ENCODE peak calls at places on chromosomes 12 and 14, in ten cellular contexts. One of them, this sample, is unnamed.

GRCh38 chr12:66453837-66454236 is 151.5 kb downstream of the HELB start:
- DNase-seq in globus pallidus: no peak
- DNase-seq in RWPE1: no peak
- DNase-seq in HuH-7: no peak
- DNase-seq in activated T-cell treated with anti-CD3 and anti-CD28 coated beads, Interleukin-2, amount 50 U/mL, for 72 hours: no peak
- DNase-seq in smooth muscle cell of the brain vasculature: no peak
- DNase-seq in CD4-positive, alpha-beta T cell: no peak
- DNase-seq in NCI-H1105: no peak
- DNase-seq in lower leg skin: no peak
- DNase-seq in activated naive CD4-positive, alpha-beta T cell treated with Interleukin-2 at 50 U/mL for 16 hours: no peak
- DNase-seq in this sample: no peak

GRCh38 chr12:84727964-84728363 is 184.6 kb downstream of the SLC6A15 start:
- DNase-seq in globus pallidus: no peak
- DNase-seq in RWPE1: peak
- DNase-seq in HuH-7: peak
- DNase-seq in activated T-cell treated with anti-CD3 and anti-CD28 coated beads, Interleukin-2, amount 50 U/mL, for 72 hours: no peak
- DNase-seq in smooth muscle cell of the brain vasculature: no peak
- DNase-seq in CD4-positive, alpha-beta T cell: no peak
- DNase-seq in NCI-H1105: no peak
- DNase-seq in lower leg skin: no peak
- DNase-seq in activated naive CD4-positive, alpha-beta T cell treated with Interleukin-2 at 50 U/mL for 16 hours: no peak
- DNase-seq in this sample: no peak

GRCh38 chr12:92075425-92075891 is 70.2 kb downstream of the BTG1 start:
- DNase-seq in globus pallidus: no peak
- DNase-seq in RWPE1: no peak
- DNase-seq in HuH-7: no peak
- DNase-seq in activated T-cell treated with anti-CD3 and anti-CD28 coated beads, Interleukin-2, amount 50 U/mL, for 72 hours: no peak
- DNase-seq in smooth muscle cell of the brain vasculature: no peak
- DNase-seq in CD4-positive, alpha-beta T cell: no peak
- DNase-seq in NCI-H1105: no peak
- DNase-seq in lower leg skin: no peak
- DNase-seq in activated naive CD4-positive, alpha-beta T cell treated with Interleukin-2 at 50 U/mL for 16 hours: no peak
- DNase-seq in this sample: peak

GRCh38 chr12:126424696-126425095 is 1359.5 kb downstream of the AACS start:
- DNase-seq in globus pallidus: no peak
- DNase-seq in RWPE1: no peak
- DNase-seq in HuH-7: no peak
- DNase-seq in activated T-cell treated with anti-CD3 and anti-CD28 coated beads, Interleukin-2, amount 50 U/mL, for 72 hours: no peak
- DNase-seq in smooth muscle cell of the brain vasculature: no peak
- DNase-seq in CD4-positive, alpha-beta T cell: no peak
- DNase-seq in NCI-H1105: no peak
- DNase-seq in lower leg skin: no peak
- DNase-seq in activated naive CD4-positive, alpha-beta T cell treated with Interleukin-2 at 50 U/mL for 16 hours: no peak
- DNase-seq in this sample: no peak

GRCh38 chr12:112792306-112792705 is 758 bp downstream of the RPH3A start:
- DNase-seq in globus pallidus: no peak
- DNase-seq in RWPE1: no peak
- DNase-seq in HuH-7: no peak
- DNase-seq in activated T-cell treated with anti-CD3 and anti-CD28 coated beads, Interleukin-2, amount 50 U/mL, for 72 hours: no peak
- DNase-seq in smooth muscle cell of the brain vasculature: no peak
- DNase-seq in CD4-positive, alpha-beta T cell: no peak
- DNase-seq in NCI-H1105: peak
- DNase-seq in lower leg skin: no peak
- DNase-seq in activated naive CD4-positive, alpha-beta T cell treated with Interleukin-2 at 50 U/mL for 16 hours: no peak
- DNase-seq in this sample: no peak

GRCh38 chr14:68741839-68742470 is 50.9 kb downstream of the ZFP36L1 start:
- DNase-seq in globus pallidus: peak
- DNase-seq in RWPE1: no peak
- DNase-seq in HuH-7: no peak
- DNase-seq in activated T-cell treated with anti-CD3 and anti-CD28 coated beads, Interleukin-2, amount 50 U/mL, for 72 hours: no peak
- DNase-seq in smooth muscle cell of the brain vasculature: no peak
- DNase-seq in CD4-positive, alpha-beta T cell: no peak
- DNase-seq in NCI-H1105: no peak
- DNase-seq in lower leg skin: no peak
- DNase-seq in activated naive CD4-positive, alpha-beta T cell treated with Interleukin-2 at 50 U/mL for 16 hours: no peak
- DNase-seq in this sample: no peak

GRCh38 chr12:105671720-105672119 is 341.2 kb downstream of the C12orf75 start:
- DNase-seq in globus pallidus: no peak
- DNase-seq in RWPE1: no peak
- DNase-seq in HuH-7: no peak
- DNase-seq in activated T-cell treated with anti-CD3 and anti-CD28 coated beads, Interleukin-2, amount 50 U/mL, for 72 hours: no peak
- DNase-seq in smooth muscle cell of the brain vasculature: no peak
- DNase-seq in CD4-positive, alpha-beta T cell: no peak
- DNase-seq in NCI-H1105: no peak
- DNase-seq in lower leg skin: no peak
- DNase-seq in activated naive CD4-positive, alpha-beta T cell treated with Interleukin-2 at 50 U/mL for 16 hours: no peak
- DNase-seq in this sample: no peak

GRCh38 chr12:11901687-11902524 is 168.8 kb upstream of the BCL2L14 start:
- DNase-seq in globus pallidus: no peak
- DNase-seq in RWPE1: no peak
- DNase-seq in HuH-7: no peak
- DNase-seq in activated T-cell treated with anti-CD3 and anti-CD28 coated beads, Interleukin-2, amount 50 U/mL, for 72 hours: peak
- DNase-seq in smooth muscle cell of the brain vasculature: no peak
- DNase-seq in CD4-positive, alpha-beta T cell: no peak
- DNase-seq in NCI-H1105: no peak
- DNase-seq in lower leg skin: no peak
- DNase-seq in activated naive CD4-positive, alpha-beta T cell treated with Interleukin-2 at 50 U/mL for 16 hours: peak
- DNase-seq in this sample: no peak

GRCh38 chr14:105287249-105288102 is 13.3 kb downstream of the BRF1 start:
- DNase-seq in globus pallidus: no peak
- DNase-seq in RWPE1: no peak
- DNase-seq in HuH-7: no peak
- DNase-seq in activated T-cell treated with anti-CD3 and anti-CD28 coated beads, Interleukin-2, amount 50 U/mL, for 72 hours: no peak
- DNase-seq in smooth muscle cell of the brain vasculature: no peak
- DNase-seq in CD4-positive, alpha-beta T cell: no peak
- DNase-seq in NCI-H1105: no peak
- DNase-seq in lower leg skin: no peak
- DNase-seq in activated naive CD4-positive, alpha-beta T cell treated with Interleukin-2 at 50 U/mL for 16 hours: no peak
- DNase-seq in this sample: no peak

GRCh38 chr14:105145381-105146180 is 23.0 kb downstream of the JAG2 start:
- DNase-seq in globus pallidus: no peak
- DNase-seq in RWPE1: no peak
- DNase-seq in HuH-7: no peak
- DNase-seq in activated T-cell treated with anti-CD3 and anti-CD28 coated beads, Interleukin-2, amount 50 U/mL, for 72 hours: no peak
- DNase-seq in smooth muscle cell of the brain vasculature: no peak
- DNase-seq in CD4-positive, alpha-beta T cell: no peak
- DNase-seq in NCI-H1105: no peak
- DNase-seq in lower leg skin: peak
- DNase-seq in activated naive CD4-positive, alpha-beta T cell treated with Interleukin-2 at 50 U/mL for 16 hours: no peak
- DNase-seq in this sample: no peak

GRCh38 chr12:121712462-121713256 is at the start of gene TMEM120B:
- DNase-seq in globus pallidus: peak
- DNase-seq in RWPE1: peak
- DNase-seq in HuH-7: peak
- DNase-seq in activated T-cell treated with anti-CD3 and anti-CD28 coated beads, Interleukin-2, amount 50 U/mL, for 72 hours: peak
- DNase-seq in smooth muscle cell of the brain vasculature: no peak
- DNase-seq in CD4-positive, alpha-beta T cell: peak
- DNase-seq in NCI-H1105: peak
- DNase-seq in lower leg skin: peak
- DNase-seq in activated naive CD4-positive, alpha-beta T cell treated with Interleukin-2 at 50 U/mL for 16 hours: peak
- DNase-seq in this sample: peak

GRCh38 chr14:102323102-102323501 is 3.6 kb downstream of the ZNF839 start:
- DNase-seq in globus pallidus: peak
- DNase-seq in RWPE1: peak
- DNase-seq in HuH-7: peak
- DNase-seq in activated T-cell treated with anti-CD3 and anti-CD28 coated beads, Interleukin-2, amount 50 U/mL, for 72 hours: peak
- DNase-seq in smooth muscle cell of the brain vasculature: peak
- DNase-seq in CD4-positive, alpha-beta T cell: no peak
- DNase-seq in NCI-H1105: peak
- DNase-seq in lower leg skin: peak
- DNase-seq in activated naive CD4-positive, alpha-beta T cell treated with Interleukin-2 at 50 U/mL for 16 hours: peak
- DNase-seq in this sample: peak

GRCh38 chr14:43765474-43765873 is 741.6 kb downstream of the FSCB start:
- DNase-seq in globus pallidus: no peak
- DNase-seq in RWPE1: no peak
- DNase-seq in HuH-7: no peak
- DNase-seq in activated T-cell treated with anti-CD3 and anti-CD28 coated beads, Interleukin-2, amount 50 U/mL, for 72 hours: no peak
- DNase-seq in smooth muscle cell of the brain vasculature: no peak
- DNase-seq in CD4-positive, alpha-beta T cell: no peak
- DNase-seq in NCI-H1105: no peak
- DNase-seq in lower leg skin: no peak
- DNase-seq in activated naive CD4-positive, alpha-beta T cell treated with Interleukin-2 at 50 U/mL for 16 hours: no peak
- DNase-seq in this sample: no peak

GRCh38 chr12:65603428-65604351 is 220.6 kb upstream of the HMGA2 start:
- DNase-seq in globus pallidus: no peak
- DNase-seq in RWPE1: peak
- DNase-seq in HuH-7: peak
- DNase-seq in activated T-cell treated with anti-CD3 and anti-CD28 coated beads, Interleukin-2, amount 50 U/mL, for 72 hours: no peak
- DNase-seq in smooth muscle cell of the brain vasculature: peak
- DNase-seq in CD4-positive, alpha-beta T cell: no peak
- DNase-seq in NCI-H1105: no peak
- DNase-seq in lower leg skin: no peak
- DNase-seq in activated naive CD4-positive, alpha-beta T cell treated with Interleukin-2 at 50 U/mL for 16 hours: no peak
- DNase-seq in this sample: peak

GRCh38 chr12:59252731-59253130 is 332.4 kb upstream of the LRIG3 start:
- DNase-seq in globus pallidus: no peak
- DNase-seq in RWPE1: no peak
- DNase-seq in HuH-7: no peak
- DNase-seq in activated T-cell treated with anti-CD3 and anti-CD28 coated beads, Interleukin-2, amount 50 U/mL, for 72 hours: no peak
- DNase-seq in smooth muscle cell of the brain vasculature: no peak
- DNase-seq in CD4-positive, alpha-beta T cell: no peak
- DNase-seq in NCI-H1105: no peak
- DNase-seq in lower leg skin: no peak
- DNase-seq in activated naive CD4-positive, alpha-beta T cell treated with Interleukin-2 at 50 U/mL for 16 hours: no peak
- DNase-seq in this sample: no peak

GRCh38 chr12:14936224-14936861 is 2.0 kb downstream of the ERP27 start:
- DNase-seq in globus pallidus: no peak
- DNase-seq in RWPE1: no peak
- DNase-seq in HuH-7: no peak
- DNase-seq in activated T-cell treated with anti-CD3 and anti-CD28 coated beads, Interleukin-2, amount 50 U/mL, for 72 hours: no peak
- DNase-seq in smooth muscle cell of the brain vasculature: no peak
- DNase-seq in CD4-positive, alpha-beta T cell: no peak
- DNase-seq in NCI-H1105: no peak
- DNase-seq in lower leg skin: no peak
- DNase-seq in activated naive CD4-positive, alpha-beta T cell treated with Interleukin-2 at 50 U/mL for 16 hours: no peak
- DNase-seq in this sample: no peak

GRCh38 chr14:104749111-104749649 is 3.8 kb upstream of the SIVA1 start:
- DNase-seq in globus pallidus: peak
- DNase-seq in RWPE1: peak
- DNase-seq in HuH-7: peak
- DNase-seq in activated T-cell treated with anti-CD3 and anti-CD28 coated beads, Interleukin-2, amount 50 U/mL, for 72 hours: no peak
- DNase-seq in smooth muscle cell of the brain vasculature: peak
- DNase-seq in CD4-positive, alpha-beta T cell: no peak
- DNase-seq in NCI-H1105: no peak
- DNase-seq in lower leg skin: no peak
- DNase-seq in activated naive CD4-positive, alpha-beta T cell treated with Interleukin-2 at 50 U/mL for 16 hours: no peak
- DNase-seq in this sample: no peak

GRCh38 chr12:5796171-5797091 is 148.6 kb downstream of the ANO2 start:
- DNase-seq in globus pallidus: no peak
- DNase-seq in RWPE1: no peak
- DNase-seq in HuH-7: peak
- DNase-seq in activated T-cell treated with anti-CD3 and anti-CD28 coated beads, Interleukin-2, amount 50 U/mL, for 72 hours: peak
- DNase-seq in smooth muscle cell of the brain vasculature: no peak
- DNase-seq in CD4-positive, alpha-beta T cell: no peak
- DNase-seq in NCI-H1105: no peak
- DNase-seq in lower leg skin: no peak
- DNase-seq in activated naive CD4-positive, alpha-beta T cell treated with Interleukin-2 at 50 U/mL for 16 hours: no peak
- DNase-seq in this sample: peak

GRCh38 chr14:88352299-88353097 is 29.4 kb upstream of the KCNK10 start:
- DNase-seq in globus pallidus: peak
- DNase-seq in RWPE1: no peak
- DNase-seq in HuH-7: no peak
- DNase-seq in activated T-cell treated with anti-CD3 and anti-CD28 coated beads, Interleukin-2, amount 50 U/mL, for 72 hours: no peak
- DNase-seq in smooth muscle cell of the brain vasculature: no peak
- DNase-seq in CD4-positive, alpha-beta T cell: no peak
- DNase-seq in NCI-H1105: peak
- DNase-seq in lower leg skin: no peak
- DNase-seq in activated naive CD4-positive, alpha-beta T cell treated with Interleukin-2 at 50 U/mL for 16 hours: no peak
- DNase-seq in this sample: no peak

GRCh38 chr12:65925626-65926025 is 101.3 kb downstream of the HMGA2 start:
- DNase-seq in globus pallidus: peak
- DNase-seq in RWPE1: no peak
- DNase-seq in HuH-7: no peak
- DNase-seq in activated T-cell treated with anti-CD3 and anti-CD28 coated beads, Interleukin-2, amount 50 U/mL, for 72 hours: no peak
- DNase-seq in smooth muscle cell of the brain vasculature: no peak
- DNase-seq in CD4-positive, alpha-beta T cell: no peak
- DNase-seq in NCI-H1105: no peak
- DNase-seq in lower leg skin: no peak
- DNase-seq in activated naive CD4-positive, alpha-beta T cell treated with Interleukin-2 at 50 U/mL for 16 hours: no peak
- DNase-seq in this sample: no peak

GRCh38 chr12:105920161-105920684 is 218.5 kb downstream of the NUAK1 start:
- DNase-seq in globus pallidus: peak
- DNase-seq in RWPE1: peak
- DNase-seq in HuH-7: no peak
- DNase-seq in activated T-cell treated with anti-CD3 and anti-CD28 coated beads, Interleukin-2, amount 50 U/mL, for 72 hours: no peak
- DNase-seq in smooth muscle cell of the brain vasculature: no peak
- DNase-seq in CD4-positive, alpha-beta T cell: no peak
- DNase-seq in NCI-H1105: peak
- DNase-seq in lower leg skin: no peak
- DNase-seq in activated naive CD4-positive, alpha-beta T cell treated with Interleukin-2 at 50 U/mL for 16 hours: no peak
- DNase-seq in this sample: no peak

GRCh38 chr12:56634242-56634836 is 4.2 kb upstream of the BAZ2A start:
- DNase-seq in globus pallidus: peak
- DNase-seq in RWPE1: peak
- DNase-seq in HuH-7: peak
- DNase-seq in activated T-cell treated with anti-CD3 and anti-CD28 coated beads, Interleukin-2, amount 50 U/mL, for 72 hours: peak
- DNase-seq in smooth muscle cell of the brain vasculature: no peak
- DNase-seq in CD4-positive, alpha-beta T cell: no peak
- DNase-seq in NCI-H1105: peak
- DNase-seq in lower leg skin: peak
- DNase-seq in activated naive CD4-positive, alpha-beta T cell treated with Interleukin-2 at 50 U/mL for 16 hours: peak
- DNase-seq in this sample: peak

GRCh38 chr14:104784218-104784568 is 11.4 kb downstream of the AKT1 start:
- DNase-seq in globus pallidus: no peak
- DNase-seq in RWPE1: no peak
- DNase-seq in HuH-7: no peak
- DNase-seq in activated T-cell treated with anti-CD3 and anti-CD28 coated beads, Interleukin-2, amount 50 U/mL, for 72 hours: no peak
- DNase-seq in smooth muscle cell of the brain vasculature: no peak
- DNase-seq in CD4-positive, alpha-beta T cell: no peak
- DNase-seq in NCI-H1105: no peak
- DNase-seq in lower leg skin: no peak
- DNase-seq in activated naive CD4-positive, alpha-beta T cell treated with Interleukin-2 at 50 U/mL for 16 hours: no peak
- DNase-seq in this sample: no peak

GRCh38 chr14:104882325-104882973 is 17.4 kb downstream of the CEP170B start:
- DNase-seq in globus pallidus: no peak
- DNase-seq in RWPE1: peak
- DNase-seq in HuH-7: peak
- DNase-seq in activated T-cell treated with anti-CD3 and anti-CD28 coated beads, Interleukin-2, amount 50 U/mL, for 72 hours: no peak
- DNase-seq in smooth muscle cell of the brain vasculature: no peak
- DNase-seq in CD4-positive, alpha-beta T cell: no peak
- DNase-seq in NCI-H1105: no peak
- DNase-seq in lower leg skin: no peak
- DNase-seq in activated naive CD4-positive, alpha-beta T cell treated with Interleukin-2 at 50 U/mL for 16 hours: no peak
- DNase-seq in this sample: peak

GRCh38 chr12:85190728-85191127 is 89.3 kb upstream of the ALX1 start:
- DNase-seq in globus pallidus: no peak
- DNase-seq in RWPE1: no peak
- DNase-seq in HuH-7: no peak
- DNase-seq in activated T-cell treated with anti-CD3 and anti-CD28 coated beads, Interleukin-2, amount 50 U/mL, for 72 hours: no peak
- DNase-seq in smooth muscle cell of the brain vasculature: no peak
- DNase-seq in CD4-positive, alpha-beta T cell: no peak
- DNase-seq in NCI-H1105: no peak
- DNase-seq in lower leg skin: no peak
- DNase-seq in activated naive CD4-positive, alpha-beta T cell treated with Interleukin-2 at 50 U/mL for 16 hours: no peak
- DNase-seq in this sample: no peak

GRCh38 chr14:43795600-43796228 is 711.4 kb downstream of the FSCB start:
- DNase-seq in globus pallidus: no peak
- DNase-seq in RWPE1: no peak
- DNase-seq in HuH-7: peak
- DNase-seq in activated T-cell treated with anti-CD3 and anti-CD28 coated beads, Interleukin-2, amount 50 U/mL, for 72 hours: no peak
- DNase-seq in smooth muscle cell of the brain vasculature: no peak
- DNase-seq in CD4-positive, alpha-beta T cell: no peak
- DNase-seq in NCI-H1105: no peak
- DNase-seq in lower leg skin: no peak
- DNase-seq in activated naive CD4-positive, alpha-beta T cell treated with Interleukin-2 at 50 U/mL for 16 hours: no peak
- DNase-seq in this sample: no peak

GRCh38 chr14:104217486-104218360 is 79.3 kb downstream of the KIF26A start:
- DNase-seq in globus pallidus: no peak
- DNase-seq in RWPE1: no peak
- DNase-seq in HuH-7: no peak
- DNase-seq in activated T-cell treated with anti-CD3 and anti-CD28 coated beads, Interleukin-2, amount 50 U/mL, for 72 hours: no peak
- DNase-seq in smooth muscle cell of the brain vasculature: no peak
- DNase-seq in CD4-positive, alpha-beta T cell: no peak
- DNase-seq in NCI-H1105: no peak
- DNase-seq in lower leg skin: no peak
- DNase-seq in activated naive CD4-positive, alpha-beta T cell treated with Interleukin-2 at 50 U/mL for 16 hours: no peak
- DNase-seq in this sample: no peak

GRCh38 chr12:120265483-120266179 is at the start of gene PXN:
- DNase-seq in globus pallidus: peak
- DNase-seq in RWPE1: peak
- DNase-seq in HuH-7: peak
- DNase-seq in activated T-cell treated with anti-CD3 and anti-CD28 coated beads, Interleukin-2, amount 50 U/mL, for 72 hours: peak
- DNase-seq in smooth muscle cell of the brain vasculature: no peak
- DNase-seq in CD4-positive, alpha-beta T cell: peak
- DNase-seq in NCI-H1105: peak
- DNase-seq in lower leg skin: peak
- DNase-seq in activated naive CD4-positive, alpha-beta T cell treated with Interleukin-2 at 50 U/mL for 16 hours: peak
- DNase-seq in this sample: peak